ENCODE peak calls at places on chromosomes 13 and 19, in seven cellular contexts. X is adrenal gland, Q is uterus, R is esophagus squamous epithelium, H is tibial nerve, T is prostate gland, P is suprapubic skin. S is an unnamed sample.

GRCh38 chr19:16957151-16957662 is 68.4 kb downstream of the F2RL3 start:
- DNase-seq in H (peak; percentile 25), P (peak; percentile 72), X (no peak), Q (no peak), R (no peak), T (peak; percentile 72), S (no peak)

GRCh38 chr13:71454509-71454908 is 412.5 kb downstream of the DACH1 start:
- DNase-seq in H (no peak), X (no peak), Q (no peak), T (no peak), P (no peak), R (no peak), S (no peak)

GRCh38 chr13:107518292-107518691 is 697.0 kb downstream of the LIG4 start:
- DNase-seq in P (no peak), H (no peak), X (no peak), R (no peak), T (no peak), Q (no peak), S (no peak)

GRCh38 chr19:43774103-43774939 is 6.5 kb downstream of the KCNN4 start:
- DNase-seq in X (peak; percentile 85), H (peak; percentile 27), P (no peak), T (no peak), Q (peak; percentile 45), R (no peak), S (peak; percentile 72)

GRCh38 chr13:19860884-19861655 is 2.4 kb downstream of the ZMYM5 start:
- DNase-seq in X (peak; percentile 35), Q (no peak), T (no peak), P (no peak), R (no peak), H (no peak), S (no peak)

GRCh38 chr13:83780201-83780600 is 102.1 kb downstream of the SLITRK1 start:
- DNase-seq in T (no peak), H (no peak), R (no peak), X (no peak), Q (no peak), P (no peak), S (no peak)

GRCh38 chr13:42445354-42445753 is 128.6 kb upstream of the TNFSF11 start:
- DNase-seq in H (no peak), Q (no peak), R (no peak), P (no peak), X (no peak), T (no peak), S (no peak)

GRCh38 chr13:32409561-32410440 is 18.1 kb downstream of the N4BP2L1 start:
- DNase-seq in Q (peak; percentile 59), X (peak; percentile 11), P (no peak), T (no peak), R (no peak), H (peak; percentile 57), S (peak; percentile 20)

GRCh38 chr13:106597190-106597589 is 29.3 kb upstream of the ARGLU1 start:
- DNase-seq in X (no peak), Q (no peak), R (no peak), H (no peak), T (no peak), P (no peak), S (no peak)

GRCh38 chr19:57241181-57241580 is 749 bp downstream of the ZNF805 start:
- DNase-seq in H (no peak), P (no peak), X (peak; percentile 34), R (no peak), T (no peak), Q (no peak), S (no peak)

GRCh38 chr13:46964789-46965527 is 68.1 kb upstream of the HTR2A start:
- DNase-seq in H (no peak), T (no peak), Q (no peak), X (no peak), R (no peak), P (no peak), S (no peak)

GRCh38 chr19:12896460-12896859 is 5.5 kb downstream of the GCDH start:
- DNase-seq in X (no peak), P (no peak), R (no peak), H (no peak), T (no peak), Q (no peak), S (no peak)

GRCh38 chr13:36806102-36806501 is 12.9 kb upstream of the RFXAP start:
- DNase-seq in Q (no peak), R (no peak), X (no peak), P (no peak), T (no peak), H (no peak), S (no peak)

GRCh38 chr19:17424743-17425365 is 5.0 kb downstream of the MVB12A start:
- DNase-seq in T (no peak), X (peak; percentile 69), H (no peak), R (no peak), Q (no peak), P (no peak), S (no peak)

GRCh38 chr13:64377606-64378005 is 2852.5 kb downstream of the PCDH9 start:
- DNase-seq in X (no peak), P (no peak), T (no peak), H (no peak), R (no peak), Q (no peak), S (no peak)

GRCh38 chr19:8357007-8357521 is 6.9 kb upstream of the ANGPTL4 start:
- DNase-seq in Q (no peak), R (no peak), P (no peak), H (no peak), T (no peak), X (no peak), S (no peak)

GRCh38 chr13:44732503-44733098 is 156.5 kb upstream of the TSC22D1 start:
- DNase-seq in X (no peak), H (no peak), R (no peak), T (no peak), Q (no peak), P (no peak), S (no peak)

GRCh38 chr19:7550987-7551761 is 15.7 kb downstream of the PNPLA6 start:
- DNase-seq in T (peak; percentile 75), X (peak; percentile 79), H (no peak), Q (peak; percentile 68), P (no peak), R (no peak), S (peak; percentile 94)

GRCh38 chr13:87536899-87537298 is 134.3 kb upstream of the SLITRK5 start:
- DNase-seq in T (no peak), H (no peak), X (no peak), R (no peak), Q (no peak), P (no peak), S (no peak)
- H3K4me3 ChIP-seq in T (no peak overlapping the region), H (no peak overlapping the region), X (no peak overlapping the region), R (no peak overlapping the region), Q (no peak overlapping the region), P (no peak overlapping the region), S (no peak overlapping the region)

DNA sequence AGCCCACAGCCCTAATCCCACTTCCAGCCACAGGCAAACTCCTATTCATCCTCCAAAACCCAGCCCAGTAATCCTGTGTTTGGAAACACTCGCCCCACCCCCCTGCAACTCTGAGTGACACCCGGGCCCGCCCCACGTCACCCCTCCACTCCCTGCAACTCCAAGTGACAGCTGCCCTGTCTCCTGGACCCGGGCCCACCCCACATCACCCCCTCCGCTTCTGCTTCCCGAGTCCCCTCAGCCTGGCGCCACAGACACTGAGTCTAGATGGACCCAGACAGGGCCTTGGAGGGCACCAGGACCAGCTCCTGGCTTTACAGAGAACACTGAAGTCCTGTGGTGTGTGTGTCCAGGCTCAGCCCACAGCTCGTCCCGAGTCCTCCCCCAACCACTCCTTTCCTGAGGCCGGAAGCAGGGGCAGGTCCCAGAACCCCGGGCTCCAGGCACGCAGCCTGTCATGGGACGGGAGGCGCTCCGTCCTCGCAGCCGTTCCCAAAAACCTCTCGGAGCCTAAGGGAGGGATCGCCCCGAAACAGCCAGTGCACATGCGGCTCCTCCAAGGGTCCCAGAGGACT is 7.7 kb downstream of the REXO1 start:
- DNase-seq in P (no peak), H (no peak), Q (no peak), T (no peak), R (no peak), X (no peak), S (no peak)
- H3K4me1 ChIP-seq in P (peaks cover 86% of the 10 kb centered on the region), H (no peaks in the 10 kb centered on the region), Q (peaks cover 33% of the 10 kb centered on the region), T (peaks cover 19% of the 10 kb centered on the region), R (peaks cover 98% of the 10 kb centered on the region), X (peaks cover 22% of the 10 kb centered on the region), S (peaks cover 64% of the 10 kb centered on the region)

DNA sequence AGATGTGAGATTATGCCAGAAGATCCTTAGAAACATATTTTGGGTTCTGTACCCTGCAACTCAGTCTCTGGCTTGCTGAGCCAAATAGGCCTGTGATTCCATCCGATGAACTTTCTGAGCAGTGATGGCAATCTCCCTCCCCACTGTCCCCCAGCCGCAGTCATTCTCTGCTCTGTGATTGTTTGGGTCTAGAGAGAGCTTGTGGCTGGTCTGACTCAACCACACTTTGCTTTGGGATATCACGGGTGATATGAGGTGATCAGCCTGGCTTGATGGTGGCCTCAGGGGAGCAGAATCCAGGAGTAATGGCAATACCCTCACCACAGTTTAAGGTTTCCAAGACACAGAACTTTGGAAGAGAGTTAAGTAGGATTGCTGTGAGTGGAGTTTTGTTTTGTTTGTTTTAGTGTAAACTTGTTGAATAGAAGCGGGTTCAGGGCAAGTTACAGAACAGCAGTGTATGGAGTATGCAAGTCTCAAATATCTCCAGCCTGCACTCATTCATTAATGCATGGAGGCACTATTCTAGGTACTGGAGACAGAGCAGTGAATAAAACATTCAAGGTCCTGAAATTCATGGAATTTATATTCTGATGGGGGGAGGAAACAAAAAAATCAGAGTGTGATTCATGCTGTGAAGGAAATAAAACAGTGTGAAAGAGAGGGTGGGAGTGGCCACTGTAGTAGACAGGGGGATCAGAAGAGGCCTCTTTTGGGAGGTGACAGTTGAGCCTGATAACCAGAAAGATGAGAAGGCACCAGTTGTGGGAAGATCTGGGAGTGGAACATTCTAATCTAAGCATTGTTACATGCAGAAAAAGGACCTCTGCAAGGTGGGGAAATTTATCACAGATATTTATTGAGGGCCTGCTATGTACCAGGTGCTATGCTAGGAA is 5.4 kb downstream of the SAMD4B start:
- DNase-seq in R (no peak), H (no peak), X (no peak), Q (no peak), T (no peak), P (no peak), S (no peak)
- TF ChIP-seq POLR2A in R (no peak), H (no peak), X (peak; percentile 18), Q (no peak), T (no peak), P (no peak), S (no peak)

GRCh38 chr13:66992183-66992582 is 238.0 kb downstream of the PCDH9 start:
- DNase-seq in H (no peak), Q (no peak), X (no peak), T (no peak), R (no peak), P (no peak), S (no peak)

GRCh38 chr13:66995366-66995663 is 234.8 kb downstream of the PCDH9 start:
- DNase-seq in P (no peak), H (no peak), R (no peak), Q (no peak), T (no peak), X (no peak), S (no peak)

GRCh38 chr13:66992683-66993082 is 237.5 kb downstream of the PCDH9 start:
- DNase-seq in H (no peak), R (no peak), P (no peak), T (no peak), Q (no peak), X (no peak), S (no peak)

GRCh38 chr13:66994498-66995365 is 235.4 kb downstream of the PCDH9 start:
- DNase-seq in H (no peak), X (no peak), P (no peak), Q (no peak), R (no peak), T (no peak), S (no peak)

GRCh38 chr13:66994097-66994496 is 236.0 kb downstream of the PCDH9 start:
- DNase-seq in H (peak; percentile 45), X (peak; percentile 82), R (no peak), T (no peak), Q (no peak), P (peak; percentile 75), S (peak; percentile 72)
- H3K4me3 ChIP-seq in H (peak overlapping the region; percentile 13), X (no peak overlapping the region), R (peak overlapping the region; percentile 16), T (no peak overlapping the region), Q (no peak overlapping the region), P (peak overlapping the region; percentile 27), S (no peak overlapping the region)

S was measured in body of pancreas.